ENCODE peak calls at places on chromosome 17, in seven cellular contexts. I, M, U, J, C, F and O are unnamed samples.

GRCh38 chr17:41211845-41212466 is 14.5 kb upstream of the KRTAP9-2 start:
- DNase-seq in C (no peak), F (no peak), U (peak), J (peak), M (no peak), I (no peak), O (peak)

GRCh38 chr17:1162116-1162855 is 17.5 kb downstream of the ABR start:
- DNase-seq in C (no peak), F (no peak), J (no peak), M (no peak), I (no peak), U (no peak), O (no peak)

GRCh38 chr17:58283674-58284612 is 3.2 kb upstream of the MPO start:
- DNase-seq in U (no peak), I (no peak), C (no peak), F (no peak), M (no peak), J (no peak), O (no peak)

GRCh38 chr17:68511254-68511670 is 968 bp upstream of the PRKAR1A start:
- DNase-seq in U (no peak), J (no peak), M (no peak), F (peak), C (no peak), I (no peak), O (no peak)

GRCh38 chr17:21214777-21215541 is 998 bp upstream of the TMEM11 start:
- DNase-seq in J (peak), U (peak), I (no peak), M (peak), F (no peak), C (no peak), O (no peak)

GRCh38 chr17:72413077-72414031 is 292.5 kb downstream of the SOX9 start:
- DNase-seq in M (no peak), U (no peak), F (no peak), J (no peak), I (no peak), C (no peak), O (no peak)

GRCh38 chr17:75105269-75106080 is 4.3 kb upstream of the ARMC7 start:
- DNase-seq in I (no peak), F (no peak), C (peak), J (peak), M (peak), U (peak), O (no peak)

GRCh38 chr17:5123343-5124124 is 7.7 kb downstream of the USP6 start:
- DNase-seq in U (no peak), M (no peak), C (no peak), F (no peak), I (no peak), J (no peak), O (no peak)

GRCh38 chr17:77821114-77821513 is 137.4 kb upstream of the TNRC6C start:
- DNase-seq in M (no peak), C (peak), I (no peak), J (no peak), F (no peak), U (no peak), O (no peak)

GRCh38 chr17:61455754-61456681 is 3.8 kb downstream of the TBX4 start:
- DNase-seq in C (no peak), U (no peak), J (no peak), F (no peak), M (no peak), I (no peak), O (no peak)

GRCh38 chr17:8212312-8213180 is 2.2 kb upstream of the AURKB start:
- DNase-seq in I (no peak), C (no peak), J (peak), U (no peak), M (no peak), F (no peak), O (no peak)

GRCh38 chr17:3448059-3448630 is 14.5 kb upstream of the OR1E2 start:
- DNase-seq in I (no peak), C (no peak), M (no peak), F (no peak), U (no peak), J (no peak), O (no peak)

GRCh38 chr17:12745481-12745880 is 43.8 kb upstream of the ARHGAP44 start:
- DNase-seq in M (no peak), J (no peak), I (no peak), C (no peak), U (no peak), F (no peak), O (no peak)

GRCh38 chr17:59790936-59791335 is 83.5 kb downstream of the VMP1 start:
- DNase-seq in F (no peak), I (no peak), C (no peak), J (no peak), M (no peak), U (no peak), O (no peak)

GRCh38 chr17:41683441-41684007 is 5.2 kb upstream of the EIF1 start:
- DNase-seq in J (no peak), C (no peak), F (no peak), U (no peak), I (no peak), M (no peak), O (no peak)

GRCh38 chr17:53150101-53150698 is 672.5 kb upstream of the KIF2B start:
- DNase-seq in M (peak), U (no peak), F (no peak), I (no peak), J (no peak), C (no peak), O (no peak)

GRCh38 chr17:76558210-76559095 is 18.6 kb downstream of the PRCD start:
- DNase-seq in I (no peak), U (no peak), J (no peak), M (peak), C (no peak), F (no peak), O (no peak)

GRCh38 chr17:52235416-52235960 is 77.0 kb upstream of the CA10 start:
- DNase-seq in C (no peak), U (no peak), F (no peak), J (no peak), M (peak), I (no peak), O (no peak)

GRCh38 chr17:57115377-57115776 is 30.3 kb downstream of the AKAP1 start:
- DNase-seq in I (no peak), C (no peak), J (no peak), F (no peak), U (no peak), M (no peak), O (no peak)

GRCh38 chr17:65627892-65628622 is 66.6 kb upstream of the AXIN2 start:
- DNase-seq in F (peak), J (peak), I (no peak), C (no peak), M (peak), U (peak), O (peak)